ENCODE peak calls at places on chromosome 6, in four cellular contexts. A is HCT116; V is cardiac muscle cell; X is CD4-positive, alpha-beta memory T cell. D is an unnamed sample.
A peak's percentile ranks its signal among the peaks of the same experiment; 100 is the strongest.

GRCh38 chr6:36621371-36621855 is 27.3 kb downstream of the SRSF3 start:
- DNase-seq in A (no peak), V (no peak), X (no peak), D (no peak)

GRCh38 chr6:113595921-113596376 is 261.2 kb upstream of the MARCKS start:
- DNase-seq in A (no peak), V (peak; percentile 43), X (no peak), D (no peak)

GRCh38 chr6:107246249-107246971 is 131.1 kb upstream of the BEND3 start:
- DNase-seq in A (no peak), V (no peak), X (no peak), D (no peak)

GRCh38 chr6:167705211-167705750 is 121.4 kb upstream of the AFDN start:
- DNase-seq in A (no peak), V (no peak), X (no peak), D (no peak)

GRCh38 chr6:163260911-163261310 is 153.6 kb upstream of the QKI start:
- DNase-seq in A (no peak), V (no peak), X (no peak), D (peak; percentile 62)

GRCh38 chr6:31246051-31246495 is 25.8 kb downstream of the HLA-C start:
- DNase-seq in A (peak; percentile 59), V (peak; percentile 40), X (no peak), D (no peak)

GRCh38 chr6:149063443-149063842 is 254.1 kb upstream of the TAB2 start:
- DNase-seq in A (no peak), V (no peak), X (no peak), D (no peak)

GRCh38 chr6:107154131-107154906 is 39.0 kb upstream of the BEND3 start:
- DNase-seq in A (no peak), V (no peak), X (no peak), D (peak; percentile 78)

GRCh38 chr6:160254467-160255312 is 3.9 kb downstream of the SLC22A2 start:
- DNase-seq in A (no peak), V (no peak), X (no peak), D (peak; percentile 46)

GRCh38 chr6:12418946-12419345 is 128.8 kb downstream of the EDN1 start:
- DNase-seq in A (no peak), V (no peak), X (no peak), D (no peak)

GRCh38 chr6:77565370-77565769 is 87.5 kb upstream of the MEI4 start:
- DNase-seq in A (no peak), V (no peak), X (no peak), D (no peak)

GRCh38 chr6:140566706-140567330 is 1192.4 kb upstream of the CITED2 start:
- DNase-seq in A (no peak), V (peak; percentile 71), X (no peak), D (no peak)

GRCh38 chr6:72813807-72814596 is 192.1 kb downstream of the KCNQ5 start:
- DNase-seq in A (no peak), V (no peak), X (no peak), D (no peak)

GRCh38 chr6:26295691-26296555 is 69.1 kb upstream of the BTN3A2 start:
- DNase-seq in A (peak; percentile 61), V (peak; percentile 70), X (no peak), D (no peak)

GRCh38 chr6:115554060-115554459 is 506.6 kb downstream of the FRK start:
- DNase-seq in A (no peak), V (no peak), X (no peak), D (peak; percentile 3)

GRCh38 chr6:43276180-43277082 is 21.6 kb upstream of the SLC22A7 start:
- DNase-seq in A (no peak), V (peak; percentile 39), X (peak; percentile 60), D (peak; percentile 81)

GRCh38 chr6:153537422-153537821 is 406.3 kb upstream of the RGS17 start:
- DNase-seq in A (no peak), V (no peak), X (no peak), D (no peak)

GRCh38 chr6:154932562-154933027 is 62.5 kb upstream of the TIAM2 start:
- DNase-seq in A (peak; percentile 46), V (peak; percentile 58), X (no peak), D (peak; percentile 64)

GRCh38 chr6:133241088-133241900 is at the start of gene EYA4:
- DNase-seq in A (no peak), V (peak; percentile 45), X (no peak), D (peak; percentile 67)

GRCh38 chr6:23731609-23732008 is 394.4 kb upstream of the NRSN1 start:
- DNase-seq in A (no peak), V (no peak), X (no peak), D (no peak)

GRCh38 chr6:81834141-81834621 is 81.7 kb upstream of the TENT5A start:
- DNase-seq in A (no peak), V (peak; percentile 85), X (no peak), D (no peak)

GRCh38 chr6:32181890-32182529 is 2.0 kb downstream of the AGER start:
- DNase-seq in A (no peak), V (no peak), X (no peak), D (peak; percentile 65)

GRCh38 chr6:137399949-137400443 is 94.2 kb downstream of the OLIG3 start:
- DNase-seq in A (no peak), V (no peak), X (no peak), D (no peak)

GRCh38 chr6:7773322-7773721 is 47.4 kb downstream of the BMP6 start:
- DNase-seq in A (no peak), V (no peak), X (no peak), D (no peak)

GRCh38 chr6:112956696-112957525 is 609.8 kb downstream of the RFPL4B start:
- DNase-seq in A (no peak), V (peak; percentile 99), X (no peak), D (no peak)

GRCh38 chr6:3661390-3661789 is 90.1 kb downstream of the PXDC1 start:
- DNase-seq in A (no peak), V (no peak), X (no peak), D (no peak)

GRCh38 chr6:152112503-152113261 is 305.2 kb downstream of the ESR1 start:
- DNase-seq in A (no peak), V (no peak), X (no peak), D (no peak)

DNA sequence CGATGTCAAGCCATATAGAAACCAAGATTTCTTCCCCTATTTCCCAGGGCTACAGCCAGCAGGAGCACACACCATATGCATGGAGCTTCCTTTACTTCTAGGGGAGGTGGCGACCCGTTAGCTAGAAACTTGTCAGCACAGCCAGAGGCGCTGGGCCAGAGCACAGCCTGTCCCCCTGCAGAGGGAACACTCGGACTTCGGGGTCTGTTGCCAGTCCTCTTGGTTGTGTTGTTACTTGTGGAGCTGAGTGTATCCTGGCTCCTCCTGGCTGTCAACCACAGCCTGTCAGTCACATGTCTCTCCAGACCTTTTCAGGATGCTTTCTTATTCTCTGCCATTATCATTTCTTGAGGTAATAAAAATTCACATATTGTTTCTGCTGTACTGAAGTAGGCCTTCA is 57.6 kb upstream of the TRAF3IP2 start:
- DNase-seq in A (no peak), V (peak; percentile 14), X (no peak), D (peak; percentile 43)
- H3K4me3 ChIP-seq in A (no peak overlapping the region), V (no peak overlapping the region), X (no peak overlapping the region), D (no peak overlapping the region)

DNA sequence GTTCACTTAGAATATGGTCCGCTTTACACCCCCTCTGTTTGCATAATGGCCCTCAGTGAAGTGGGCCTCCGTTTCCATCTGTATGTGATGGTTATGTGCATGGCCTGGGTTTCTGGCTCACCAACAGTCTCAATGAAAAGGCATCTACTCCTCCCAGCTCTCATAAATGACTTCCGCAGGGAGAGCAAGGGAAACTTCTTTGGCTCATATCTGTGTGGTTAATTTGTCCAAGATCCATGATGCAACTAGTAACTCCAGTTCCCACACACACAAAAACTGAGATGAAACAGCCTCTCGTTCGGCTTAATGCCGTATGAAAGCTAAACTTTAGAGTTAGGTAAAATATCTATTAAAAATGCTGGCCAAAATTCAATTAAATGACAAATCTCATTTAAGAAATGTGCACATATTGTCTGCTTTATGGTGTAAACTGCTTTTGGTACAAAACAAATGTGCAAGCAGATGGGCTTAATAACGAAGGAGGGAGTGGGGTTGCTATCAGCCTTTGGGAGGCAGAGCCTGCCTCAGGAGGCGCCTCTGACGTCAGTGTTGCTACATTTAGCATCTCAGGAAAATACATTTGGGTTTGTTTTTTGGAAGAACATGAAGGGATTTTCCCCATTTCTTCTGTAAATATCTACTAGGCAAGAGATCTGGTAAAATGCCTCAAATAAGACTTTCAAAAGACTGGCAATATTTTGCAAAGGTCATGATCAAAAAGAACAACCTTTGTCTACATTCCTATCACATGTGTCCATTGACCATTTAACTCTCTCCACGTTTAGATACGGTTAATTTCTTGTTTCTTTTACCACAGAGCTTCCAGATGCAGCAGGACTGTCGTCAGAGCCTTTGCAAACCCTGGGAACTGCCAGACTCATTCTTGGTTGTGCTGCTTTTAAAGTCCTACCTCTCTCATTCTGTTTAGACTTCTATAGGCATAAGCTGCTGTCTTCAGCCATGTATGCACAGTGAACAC is 96.8 kb downstream of the ARMC2 start:
- DNase-seq in A (no peak), V (peak; percentile 96), X (no peak), D (no peak)
- H3K4me3 ChIP-seq in A (no peak overlapping the region), V (no peak overlapping the region), X (no peak overlapping the region), D (no peak overlapping the region)

DNA sequence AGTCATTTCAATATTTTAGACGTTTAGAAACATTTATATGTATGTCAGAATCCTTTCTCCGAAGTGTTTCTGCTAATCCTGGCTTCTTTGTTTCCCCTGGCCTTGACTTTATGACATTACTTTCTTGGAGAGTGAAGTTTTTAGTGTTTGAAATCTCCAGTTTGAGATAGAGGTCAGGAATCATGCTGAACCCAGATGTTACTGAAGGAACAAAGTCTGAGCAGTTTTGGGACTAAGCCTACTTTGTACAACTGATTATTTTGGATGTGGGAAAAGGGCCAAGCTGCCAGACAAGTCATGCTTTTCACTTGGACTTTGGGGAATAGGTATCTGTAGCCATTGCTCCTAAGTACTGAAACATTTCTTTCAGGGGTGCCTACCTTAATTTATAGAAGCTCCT is 2.3 kb downstream of the RNF144B start:
- DNase-seq in A (no peak), V (no peak), X (no peak), D (no peak)
- H3K4me3 ChIP-seq in A (no peak overlapping the region), V (no peak overlapping the region), X (no peak overlapping the region), D (no peak overlapping the region)

DNA sequence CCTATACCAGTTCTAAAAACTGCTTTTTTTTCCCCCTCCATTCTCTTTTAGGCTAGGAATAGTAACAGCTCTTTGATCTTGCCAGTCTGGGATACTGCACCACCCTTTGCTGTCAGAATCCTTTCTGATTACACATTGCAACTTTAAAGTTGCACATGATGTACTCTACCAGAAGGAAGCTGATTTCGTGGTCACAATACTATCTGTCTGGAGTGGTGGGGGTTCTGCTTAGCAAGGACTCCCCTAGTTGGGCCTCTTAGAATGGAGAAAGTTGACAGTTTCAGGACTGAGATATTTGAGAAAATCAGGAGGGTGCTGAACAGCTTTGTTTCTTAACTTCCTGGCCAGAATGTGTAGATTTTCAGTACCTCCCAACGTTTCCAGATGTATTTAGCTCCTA is 88.2 kb upstream of the ELOVL5 start:
- DNase-seq in A (no peak), V (peak; percentile 52), X (no peak), D (no peak)
- H3K4me3 ChIP-seq in A (no peak overlapping the region), V (no peak overlapping the region), X (no peak overlapping the region), D (no peak overlapping the region)

GRCh38 chr6:168890306-168890995 is 363.2 kb downstream of the THBS2 start:
- DNase-seq in A (no peak), V (no peak), X (no peak), D (peak; percentile 37)

GRCh38 chr6:168892031-168892430 is 361.6 kb downstream of the THBS2 start:
- DNase-seq in A (no peak), V (no peak), X (no peak), D (peak; percentile 47)

GRCh38 chr6:168896321-168896720 is 357.3 kb downstream of the THBS2 start:
- DNase-seq in A (no peak), V (no peak), X (no peak), D (peak; percentile 45)

GRCh38 chr6:168901076-168901475 is 352.6 kb downstream of the THBS2 start:
- DNase-seq in A (no peak), V (no peak), X (no peak), D (no peak)

GRCh38 chr6:168895102-168895812 is 358.4 kb downstream of the THBS2 start:
- DNase-seq in A (peak; percentile 43), V (peak; percentile 84), X (peak; percentile 75), D (peak; percentile 92)
- H3K4me3 ChIP-seq in A (peak overlapping the region; percentile 7), V (no peak overlapping the region), X (no peak overlapping the region), D (no peak overlapping the region)

D was measured in H7.